ENCODE peak calls at places on chromosomes 6 and 20, in five cellular contexts. M is HTR-8/SVneo; Y is AG20443; E is stimulated activated CD8-positive, alpha-beta memory T cell treated with anti-CD3 and anti-CD28 coated beads, Interleukin-7, amount 100 ng/mL, for 4 hours; C is NCI-H146. J is an unnamed sample.

GRCh38 chr6:10951675-10952282 is 64.9 kb downstream of the SYCP2L start:
- DNase-seq in M (peak), Y (peak), E (no peak), C (peak), J (peak)

GRCh38 chr6:13700232-13700631 is 11.4 kb downstream of the RANBP9 start:
- DNase-seq in C (no peak), M (no peak), Y (no peak), E (no peak), J (no peak)

GRCh38 chr6:61909541-61909940 is 376.5 kb downstream of the KHDRBS2 start:
- DNase-seq in E (no peak), C (no peak), M (no peak), Y (no peak), J (no peak)

GRCh38 chr6:3226422-3227362 is 761 bp downstream of the TUBB2B start:
- DNase-seq in E (no peak), C (peak), M (no peak), Y (no peak), J (no peak)

GRCh38 chr20:16483024-16483423 is 90.2 kb downstream of the KIF16B start:
- DNase-seq in C (no peak), E (no peak), Y (no peak), M (no peak), J (no peak)

GRCh38 chr20:62876441-62876825 is 14.8 kb upstream of the TCFL5 start:
- DNase-seq in M (no peak), Y (no peak), C (no peak), E (no peak), J (no peak)

GRCh38 chr6:52739134-52739533 is 24.1 kb downstream of the GSTA2 start:
- DNase-seq in E (no peak), C (no peak), Y (no peak), M (no peak), J (no peak)

GRCh38 chr6:100366419-100366818 is 98.3 kb downstream of the SIM1 start:
- DNase-seq in E (no peak), M (no peak), C (no peak), Y (peak), J (peak)

GRCh38 chr20:11168026-11168425 is 494.2 kb upstream of the JAG1 start:
- DNase-seq in M (no peak), Y (peak), C (no peak), E (no peak), J (no peak)

GRCh38 chr6:81939774-81940165 is 187.3 kb upstream of the TENT5A start:
- DNase-seq in E (no peak), C (no peak), M (no peak), Y (no peak), J (no peak)